ENCODE peak calls at places on chromosomes 7 and 10, in five cellular contexts. Z is left ventricle myocardium inferior, W is hepatocyte, C is A673, O is GM23248. B is an unnamed sample. For H3K4me1, the result is how much of the 10 kb centered on the place peaks cover.

GRCh38 chr7:158782638-158783490 is 46.4 kb downstream of the ESYT2 start:
- DNase-seq in Z (peak), W (peak), C (peak), O (peak), B (peak)

GRCh38 chr10:23826399-23826798 is 382.5 kb upstream of the KIAA1217 start:
- DNase-seq in Z (no peak), W (peak), C (peak), O (peak), B (peak)

GRCh38 chr10:62384447-62385081 is 10.4 kb downstream of the ZNF365 start:
- DNase-seq in Z (no peak), W (no peak), C (no peak), O (peak), B (peak)

GRCh38 chr10:116469437-116469836 is 41.8 kb downstream of the PNLIPRP3 start:
- DNase-seq in Z (no peak), W (peak), C (no peak), O (peak), B (no peak)

GRCh38 chr10:7551891-7552731 is 114.7 kb downstream of the ITIH5 start:
- DNase-seq in Z (peak), W (no peak), C (no peak), O (no peak), B (no peak)

GRCh38 chr7:26777383-26777782 is 87.0 kb downstream of the SKAP2 start:
- DNase-seq in Z (no peak), W (no peak), C (no peak), O (no peak), B (no peak)

GRCh38 chr10:65416094-65416493 is 1509.7 kb upstream of the LRRTM3 start:
- DNase-seq in Z (no peak), W (no peak), C (no peak), O (no peak), B (no peak)

GRCh38 chr10:73591935-73592699 is 975 bp upstream of the USP54 start:
- DNase-seq in Z (peak), W (peak), C (no peak), O (peak), B (peak)

GRCh38 chr7:135194494-135195095 is 16.7 kb downstream of the WDR91 start:
- DNase-seq in Z (no peak), W (no peak), C (peak), O (peak), B (no peak)

GRCh38 chr7:140229591-140230516 is 53.1 kb upstream of the KDM7A start:
- DNase-seq in Z (peak), W (no peak), C (no peak), O (no peak), B (no peak)

GRCh38 chr10:13503745-13504463 is 24.9 kb downstream of the BEND7 start:
- DNase-seq in Z (no peak), W (peak), C (peak), O (peak), B (peak)

GRCh38 chr7:79298145-79298760 is 155.2 kb downstream of the MAGI2 start:
- DNase-seq in Z (no peak), W (peak), C (peak), O (peak), B (peak)

GRCh38 chr7:75776295-75776971 is 4.4 kb upstream of the CCL26 start:
- DNase-seq in Z (no peak), W (no peak), C (peak), O (peak), B (no peak)

GRCh38 chr7:16774294-16774693 is 20.7 kb downstream of the TSPAN13 start:
- DNase-seq in Z (no peak), W (no peak), C (no peak), O (no peak), B (no peak)

GRCh38 chr10:95290801-95291633 is at the start of gene PDLIM1:
- DNase-seq in Z (peak), W (peak), C (no peak), O (peak), B (peak)

GRCh38 chr10:95289003-95289920 is 1.5 kb downstream of the PDLIM1 start:
- DNase-seq in Z (no peak), W (peak), C (no peak), O (peak), B (no peak)

GRCh38 chr10:95290446-95290800 is 380 bp downstream of the PDLIM1 start:
- DNase-seq in Z (peak), W (peak), C (no peak), O (peak), B (no peak)

GRCh38 chr10:95291634-95292039 is 834 bp upstream of the PDLIM1 start:
- DNase-seq in Z (no peak), W (no peak), C (no peak), O (no peak), B (no peak)

DNA sequence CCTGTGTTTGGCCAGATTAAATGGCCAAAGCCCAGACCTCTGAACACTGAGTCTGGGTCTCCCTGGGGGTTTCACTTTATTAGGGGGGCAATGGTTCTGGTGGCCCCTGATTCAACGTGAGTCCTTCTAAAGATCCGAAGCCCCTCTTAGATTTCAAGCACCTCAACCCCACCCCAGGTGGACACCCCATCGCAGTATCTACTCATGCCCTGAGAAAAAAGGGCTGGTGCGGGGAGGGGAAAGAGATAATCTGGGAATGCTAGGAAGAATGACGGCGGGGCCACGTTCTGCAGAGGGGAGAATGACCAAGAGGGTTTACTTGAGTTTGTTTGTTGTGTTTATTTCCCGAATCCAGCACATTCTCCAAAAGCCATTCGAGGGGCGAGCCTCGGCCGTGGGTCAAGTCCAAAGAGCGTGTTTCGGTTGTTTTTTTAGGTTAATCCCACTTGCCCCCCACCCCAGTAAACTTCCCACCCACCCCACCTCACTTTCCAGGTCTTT is 832 bp downstream of the PDLIM1 start:
- DNase-seq in Z (no peak), W (no peak), C (no peak), O (peak), B (no peak)
- H3K27ac ChIP-seq in Z (peak), W (peak), C (no peak), O (no peak), B (no peak)

GRCh38 chr7:128936798-128937197 is 929 bp upstream of the IRF5 start:
- DNase-seq in Z (no peak), W (no peak), C (no peak), O (no peak), B (no peak)

GRCh38 chr7:128932862-128933821 is 4.6 kb upstream of the IRF5 start:
- DNase-seq in Z (no peak), W (no peak), C (no peak), O (no peak), B (no peak)

GRCh38 chr7:128931965-128932861 is 5.5 kb upstream of the IRF5 start:
- DNase-seq in Z (no peak), W (no peak), C (no peak), O (no peak), B (no peak)

GRCh38 chr7:128937271-128937646 is 468 bp upstream of the IRF5 start:
- DNase-seq in Z (no peak), W (no peak), C (no peak), O (no peak), B (no peak)

GRCh38 chr7:128934361-128935352 is 3.1 kb upstream of the IRF5 start:
- DNase-seq in Z (no peak), W (no peak), C (no peak), O (no peak), B (no peak)
- H3K4me3 ChIP-seq in Z (no peak), W (no peak), C (no peak), O (no peak), B (no peak)

DNA sequence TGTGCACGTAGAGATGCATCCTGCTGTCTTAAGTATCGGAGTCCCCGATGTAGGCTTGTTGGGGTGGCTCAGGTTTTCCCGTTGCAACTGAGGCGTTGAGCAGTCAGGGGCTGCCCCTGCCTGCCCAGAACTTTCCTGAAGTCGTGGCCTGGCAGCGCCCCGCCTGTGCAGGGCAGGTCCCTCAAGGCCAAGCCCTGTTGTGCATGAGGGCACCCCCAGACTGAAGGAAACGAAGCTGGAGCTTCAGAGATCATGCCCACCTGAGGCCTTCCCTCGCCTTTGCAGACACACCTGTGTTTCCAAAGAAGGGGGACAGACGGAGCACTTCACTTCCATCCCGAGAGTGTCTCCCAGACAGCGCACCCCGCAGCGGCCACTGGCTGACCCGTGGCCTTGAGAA is 121.1 kb downstream of the NKX6-2 start:
- DNase-seq in Z (no peak), W (no peak), C (no peak), O (no peak), B (no peak)
- H3K4me1 ChIP-seq in Z (under half), W (under half), C (under half), O (under half), B (under half)

GRCh38 chr7:2623698-2624014 is 8.1 kb upstream of the TTYH3 start:
- DNase-seq in Z (no peak), W (no peak), C (no peak), O (no peak), B (no peak)

GRCh38 chr7:2621061-2621828 is 10.5 kb upstream of the TTYH3 start:
- DNase-seq in Z (peak), W (peak), C (no peak), O (peak), B (peak)

GRCh38 chr7:2624293-2624881 is 7.4 kb upstream of the TTYH3 start:
- DNase-seq in Z (peak), W (no peak), C (no peak), O (no peak), B (no peak)

GRCh38 chr7:2622869-2623697 is 8.7 kb upstream of the TTYH3 start:
- DNase-seq in Z (no peak), W (peak), C (no peak), O (no peak), B (no peak)

GRCh38 chr7:2621948-2622640 is 9.7 kb upstream of the TTYH3 start:
- DNase-seq in Z (no peak), W (peak), C (no peak), O (no peak), B (peak)
- H3K27ac ChIP-seq in Z (no peak), W (peak), C (no peak), O (no peak), B (no peak)

GRCh38 chr7:37040330-37040729 is 316.0 kb upstream of the AOAH start:
- DNase-seq in Z (no peak), W (no peak), C (no peak), O (no peak), B (peak)

GRCh38 chr7:37035631-37036030 is 311.3 kb upstream of the AOAH start:
- DNase-seq in Z (no peak), W (no peak), C (no peak), O (no peak), B (no peak)

GRCh38 chr7:37039131-37039719 is 314.9 kb upstream of the AOAH start:
- DNase-seq in Z (no peak), W (no peak), C (no peak), O (no peak), B (no peak)

GRCh38 chr7:37038706-37039105 is 314.4 kb upstream of the AOAH start:
- DNase-seq in Z (no peak), W (no peak), C (no peak), O (no peak), B (no peak)

DNA sequence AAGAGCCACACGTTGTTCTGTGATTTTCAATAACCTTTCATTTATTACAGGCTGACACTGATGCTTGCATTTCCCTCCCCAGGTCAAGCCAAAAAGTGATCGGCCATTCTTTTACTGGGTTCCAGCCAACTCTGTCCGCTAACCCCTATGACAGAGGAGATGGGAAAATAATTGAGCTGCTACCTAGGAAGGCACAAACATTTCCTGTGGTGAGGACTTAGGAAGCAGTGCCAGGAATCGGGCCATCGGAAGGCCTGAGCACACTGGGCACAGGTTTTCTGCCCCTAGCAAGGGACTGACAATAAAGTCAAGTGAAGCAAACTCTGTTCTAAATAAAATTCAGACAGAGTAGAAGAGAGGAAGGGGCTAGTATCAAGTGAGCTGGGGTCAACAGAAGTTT is 313.0 kb upstream of the AOAH start:
- DNase-seq in Z (no peak), W (no peak), C (no peak), O (no peak), B (no peak)
- H3K4me3 ChIP-seq in Z (no peak), W (no peak), C (no peak), O (no peak), B (no peak)

DNA sequence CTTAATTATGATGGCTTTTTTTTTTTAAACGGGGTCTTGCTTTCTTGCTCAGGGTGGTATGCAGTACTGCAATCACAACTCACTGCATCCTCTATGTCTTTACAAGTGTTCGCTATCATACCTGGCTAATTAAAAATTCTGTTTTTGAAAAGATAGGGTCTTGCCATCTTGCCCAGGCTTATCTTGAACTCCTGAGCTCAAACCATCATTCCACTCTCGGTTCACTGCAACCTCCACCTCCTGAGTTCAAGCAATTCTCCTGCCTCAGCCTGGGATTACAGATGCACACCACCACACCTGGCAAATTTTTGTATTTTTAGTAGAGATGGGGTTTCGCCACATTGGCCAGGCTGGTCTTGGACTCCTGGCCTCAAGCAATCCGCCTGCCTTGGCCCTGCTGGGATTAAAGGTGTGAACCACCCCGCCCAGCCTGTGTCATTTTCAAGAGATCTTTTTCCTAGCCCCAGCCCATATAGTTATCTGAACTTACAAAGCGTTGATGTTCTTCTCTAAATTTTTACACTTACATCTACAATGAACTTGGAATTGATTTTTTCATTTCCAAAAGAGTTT is 6.0 kb downstream of the HNRNPF start:
- DNase-seq in Z (no peak), W (no peak), C (no peak), O (no peak), B (no peak)
- H3K4me1 ChIP-seq in Z (half or more), W (half or more), C (half or more), O (half or more), B (under half)

GRCh38 chr7:117502338-117502737 is 22.5 kb downstream of the CFTR start:
- DNase-seq in Z (no peak), W (no peak), C (no peak), O (no peak), B (no peak)
- H3K27ac ChIP-seq in Z (no peak), W (no peak), C (no peak), O (no peak), B (no peak)

GRCh38 chr7:105269397-105269796 is 119.3 kb downstream of the SRPK2 start:
- DNase-seq in Z (no peak), W (no peak), C (no peak), O (no peak), B (no peak)
- H3K4me3 ChIP-seq in Z (peak), W (peak), C (peak), O (peak), B (peak)

DNA sequence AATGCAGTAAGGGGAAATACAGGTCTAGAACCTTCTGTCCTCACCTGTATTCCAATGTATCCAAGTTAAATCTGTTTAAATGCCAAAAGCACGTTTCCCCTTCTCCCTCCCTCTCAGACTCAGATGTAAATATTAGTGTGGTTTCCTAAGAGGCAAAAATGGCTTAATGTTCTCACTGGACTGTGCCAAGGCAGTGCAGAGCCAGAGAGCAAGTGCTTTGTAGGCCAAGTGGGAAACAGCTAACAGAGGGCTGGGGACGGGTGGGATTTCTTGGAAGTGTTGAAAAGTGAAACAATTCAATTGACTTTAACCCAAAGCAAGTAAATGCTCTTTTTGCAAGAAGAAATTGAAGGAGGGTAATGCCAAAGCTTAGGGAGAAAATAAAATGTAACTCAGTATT is 103.1 kb downstream of the GSAP start:
- DNase-seq in Z (no peak), W (no peak), C (no peak), O (no peak), B (no peak)
- H3K4me1 ChIP-seq in Z (half or more), W (under half), C (under half), O (under half), B (under half)

B was measured in SJCRH30.